ENCODE peak calls at places on chromosomes 11 and 22, in six cellular contexts. W, T, C, P, J and N are unnamed samples.

GRCh38 chr11:120651836-120652235 is 140.3 kb downstream of the GRIK4 start:
- DNase-seq in J (no peak), T (no peak), W (no peak), C (no peak), P (no peak), N (no peak)

GRCh38 chr11:61061081-61061826 is 41.0 kb upstream of the CD5 start:
- DNase-seq in T (peak; percentile 4), J (no peak), W (no peak), C (no peak), P (no peak), N (no peak)

GRCh38 chr22:36405671-36406070 is 17.9 kb upstream of the MYH9 start:
- DNase-seq in J (no peak), C (peak; percentile 63), P (no peak), T (no peak), W (no peak), N (no peak)

GRCh38 chr11:2577071-2578005 is 122.5 kb downstream of the KCNQ1OT1 start:
- DNase-seq in J (no peak), W (no peak), C (no peak), P (no peak), T (peak; percentile 36), N (no peak)

GRCh38 chr11:9906043-9906791 is 242.3 kb downstream of the SWAP70 start:
- DNase-seq in T (peak; percentile 45), W (peak; percentile 94), P (no peak), C (peak; percentile 79), J (peak; percentile 60), N (peak; percentile 99)

GRCh38 chr11:111427471-111427912 is 48.4 kb upstream of the POU2AF1 start:
- DNase-seq in J (no peak), C (no peak), W (no peak), P (no peak), T (no peak), N (no peak)

GRCh38 chr11:125201525-125202121 is 37.1 kb downstream of the PKNOX2 start:
- DNase-seq in J (no peak), T (no peak), W (peak; percentile 7), C (no peak), P (peak; percentile 52), N (peak; percentile 62)

GRCh38 chr22:32020117-32020516 is 22.9 kb upstream of the SLC5A1 start:
- DNase-seq in T (no peak), C (peak; percentile 85), P (no peak), W (peak; percentile 81), J (no peak), N (no peak)

GRCh38 chr22:48758021-48758561 is 1069.6 kb downstream of the BRD1 start:
- DNase-seq in W (no peak), J (no peak), T (peak; percentile 20), C (no peak), P (no peak), N (no peak)

GRCh38 chr11:35292290-35292689 is 127.1 kb downstream of the SLC1A2 start:
- DNase-seq in J (no peak), P (no peak), T (no peak), C (no peak), W (no peak), N (peak; percentile 28)

GRCh38 chr22:20432244-20432686 is 5.4 kb downstream of the SCARF2 start:
- DNase-seq in W (no peak), T (no peak), J (no peak), C (no peak), P (no peak), N (no peak)

GRCh38 chr22:41507330-41508063 is 36.8 kb downstream of the POLR3H start:
- DNase-seq in C (no peak), J (no peak), P (no peak), T (no peak), W (no peak), N (no peak)

GRCh38 chr11:132332521-132332920 is 962.1 kb downstream of the NTM start:
- DNase-seq in C (no peak), P (no peak), J (no peak), T (peak; percentile 62), W (no peak), N (no peak)

GRCh38 chr11:61041755-61042518 is 60.4 kb upstream of the CD5 start:
- DNase-seq in P (peak; percentile 35), C (no peak), W (no peak), J (peak; percentile 21), T (peak; percentile 62), N (peak; percentile 59)

GRCh38 chr11:122103366-122103765 is 12.6 kb downstream of the BLID start:
- DNase-seq in C (no peak), T (no peak), J (no peak), W (peak; percentile 61), P (no peak), N (no peak)

GRCh38 chr11:128448487-128448886 is 138.9 kb downstream of the ETS1 start:
- DNase-seq in P (no peak), T (peak; percentile 43), J (peak; percentile 25), C (peak; percentile 49), W (peak; percentile 87), N (peak; percentile 81)

GRCh38 chr11:72668645-72669347 is 5.4 kb downstream of the PDE2A start:
- DNase-seq in W (no peak), C (no peak), J (no peak), P (peak; percentile 51), T (no peak), N (peak; percentile 64)

GRCh38 chr22:19964701-19965386 is 23.2 kb upstream of the TXNRD2 start:
- DNase-seq in P (no peak), T (no peak), C (no peak), J (no peak), W (no peak), N (no peak)

GRCh38 chr11:47165294-47165840 is 11.3 kb downstream of the ARFGAP2 start:
- DNase-seq in J (no peak), W (no peak), C (no peak), P (no peak), T (no peak), N (no peak)

GRCh38 chr22:26658671-26659478 is 1.5 kb downstream of the MIAT start:
- DNase-seq in J (peak; percentile 85), T (peak; percentile 96), W (peak; percentile 97), P (peak; percentile 72), C (peak; percentile 92), N (peak; percentile 99)

GRCh38 chr11:104897891-104898684 is at the start of gene CASP12:
- DNase-seq in W (peak; percentile 32), P (no peak), T (no peak), C (peak; percentile 72), J (no peak), N (peak; percentile 19)

DNA sequence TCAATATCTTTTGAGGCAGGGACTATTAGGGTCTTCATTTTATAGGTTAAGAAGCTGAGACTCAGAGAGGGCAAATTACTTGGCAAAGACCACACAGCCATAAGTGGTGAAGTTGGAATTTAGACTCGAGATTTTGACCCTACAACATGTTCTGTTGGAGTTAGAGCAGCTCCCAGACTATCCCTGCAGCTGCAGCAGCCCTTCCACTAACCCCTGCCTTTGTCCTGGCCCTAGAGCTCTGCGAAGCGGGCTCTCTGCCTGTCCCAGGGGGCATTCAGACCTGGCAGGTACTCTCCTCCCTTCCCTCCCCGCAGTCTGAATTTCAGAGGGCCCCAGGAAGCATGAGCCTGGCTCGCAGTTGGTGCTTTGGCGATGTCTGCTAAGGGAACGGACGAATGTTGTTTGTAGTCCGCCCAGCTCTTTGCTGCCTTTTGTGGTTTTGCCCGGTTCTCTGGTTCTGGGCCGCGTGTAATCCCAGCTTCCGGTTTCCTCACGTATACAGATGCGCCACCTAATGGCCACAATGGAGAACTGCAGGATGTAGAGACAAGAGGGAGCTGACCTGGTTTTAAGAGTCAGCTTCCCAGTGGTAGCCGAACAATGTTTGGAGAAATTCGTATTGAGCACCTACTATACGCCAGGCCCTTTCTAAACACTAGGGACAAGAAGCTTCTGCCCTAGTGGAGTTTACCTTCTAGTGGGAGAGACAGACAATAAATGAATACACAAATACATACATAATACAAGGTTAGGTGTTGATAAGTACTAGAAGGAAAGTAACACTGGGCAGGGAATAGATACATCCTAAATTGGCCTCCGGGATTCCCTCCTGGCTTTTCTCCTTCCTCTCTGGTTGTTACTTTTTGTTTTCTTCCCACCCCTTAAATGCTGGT is 125.2 kb downstream of the ST3GAL4 start:
- DNase-seq in P (peak; percentile 79), C (peak; percentile 86), T (peak; percentile 86), W (peak; percentile 88), J (peak; percentile 77), N (peak; percentile 96)
- H3K27ac ChIP-seq in P (peak overlapping the region; percentile 14), C (peak overlapping the region; percentile 24), T (no peak overlapping the region), W (peak overlapping the region; percentile 53), J (peak overlapping the region; percentile 72), N (peak overlapping the region; percentile 15)

DNA sequence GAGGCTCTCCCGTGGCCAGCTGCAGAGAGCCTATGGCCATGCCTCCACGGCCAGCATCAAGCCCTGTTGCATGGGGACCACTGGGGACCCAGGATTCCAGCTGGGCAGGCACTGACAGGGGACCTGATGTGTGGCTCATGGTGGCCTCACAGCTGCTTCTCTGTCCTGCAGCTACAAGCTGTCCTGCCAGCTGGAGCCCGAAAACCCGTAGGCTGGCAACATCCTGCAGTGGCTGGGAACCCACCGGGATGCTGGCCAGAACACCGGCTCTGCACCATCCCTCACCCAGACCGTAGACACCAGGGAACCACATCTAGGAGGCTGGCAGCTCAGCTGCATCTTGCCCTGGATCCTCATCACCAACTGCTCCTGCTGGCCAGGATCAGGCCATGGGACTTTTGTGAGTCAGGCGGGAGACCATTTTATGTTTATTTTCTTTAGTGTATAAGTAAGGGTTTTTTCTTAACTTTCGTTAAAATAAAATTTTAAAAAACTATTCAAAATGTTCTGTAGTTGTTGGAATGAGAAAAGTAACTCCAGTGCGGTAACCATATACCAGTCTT is 7.9 kb downstream of the RGL4 start:
- DNase-seq in T (no peak), C (no peak), J (no peak), P (no peak), W (peak; percentile 37), N (no peak)
- H3K9ac ChIP-seq in T (no peak overlapping the region), C (no peak overlapping the region), J (no peak overlapping the region), P (peak overlapping the region; percentile 7), W (no peak overlapping the region), N (no peak overlapping the region)

DNA sequence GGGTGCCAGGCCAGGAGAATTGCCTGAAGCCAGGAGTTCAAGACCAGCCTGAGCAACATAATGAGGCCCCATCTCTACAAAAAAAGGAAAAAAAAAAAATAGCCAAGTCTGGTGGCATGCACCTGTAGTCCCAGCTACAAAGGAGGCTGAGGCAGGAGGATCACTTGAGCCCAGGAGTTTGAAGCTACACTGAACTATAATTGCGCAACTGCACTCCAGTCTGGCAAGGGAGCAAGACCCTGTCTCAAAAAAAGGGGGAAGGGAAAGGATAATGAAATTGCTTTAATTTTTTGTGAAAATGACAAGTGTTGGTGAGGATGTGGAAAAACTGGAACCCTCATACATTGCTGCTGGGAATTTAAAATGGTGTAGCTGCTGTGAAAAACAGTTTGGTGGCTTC is 19.2 kb downstream of the STK33 start:
- DNase-seq in J (no peak), P (no peak), T (no peak), W (no peak), C (no peak), N (no peak)
- H2BK15ac ChIP-seq in J (no peak overlapping the region), P (no peak overlapping the region), T (no peak overlapping the region), W (no peak overlapping the region), C (no peak overlapping the region), N (no peak overlapping the region)

GRCh38 chr11:33696411-33696810 is 4.2 kb downstream of the C11orf91 start:
- DNase-seq in P (no peak), W (no peak), C (no peak), T (no peak), J (no peak), N (no peak)
- H3K27ac ChIP-seq in P (no peak overlapping the region), W (no peak overlapping the region), C (no peak overlapping the region), T (no peak overlapping the region), J (no peak overlapping the region), N (no peak overlapping the region)